ENCODE peak calls at places on chromosomes 6 and 20, in ten cellular contexts. One of them, this sample, is unnamed.

GRCh38 chr6:161374971-161375873 is 101.4 kb upstream of the AGPAT4 start:
- DNase-seq in cardiac septum: peak; percentile 78
- DNase-seq in AG08395: no peak
- DNase-seq in sigmoid colon: peak; percentile 76
- DNase-seq in fibroblast of the conjunctiva: no peak
- DNase-seq in NCI-H2081: no peak
- DNase-seq in tibial nerve: peak; percentile 38
- DNase-seq in T-helper 2 cell: no peak
- DNase-seq in fibroblast of the aortic adventitia: peak; percentile 26
- DNase-seq in non-pigmented ciliary epithelial cell: no peak
- DNase-seq in this sample: peak; percentile 80

GRCh38 chr6:157428418-157429202 is 47.6 kb downstream of the ZDHHC14 start:
- DNase-seq in fibroblast of the aortic adventitia: no peak
- DNase-seq in T-helper 2 cell: no peak
- DNase-seq in AG08395: no peak
- DNase-seq in non-pigmented ciliary epithelial cell: no peak
- DNase-seq in tibial nerve: no peak
- DNase-seq in fibroblast of the conjunctiva: no peak
- DNase-seq in cardiac septum: peak; percentile 63
- DNase-seq in NCI-H2081: no peak
- DNase-seq in sigmoid colon: no peak
- DNase-seq in this sample: no peak

GRCh38 chr6:41642090-41642959 is 4.1 kb downstream of the MDFI start:
- DNase-seq in fibroblast of the conjunctiva: no peak
- DNase-seq in sigmoid colon: no peak
- DNase-seq in non-pigmented ciliary epithelial cell: no peak
- DNase-seq in T-helper 2 cell: no peak
- DNase-seq in cardiac septum: no peak
- DNase-seq in NCI-H2081: no peak
- DNase-seq in tibial nerve: no peak
- DNase-seq in AG08395: no peak
- DNase-seq in fibroblast of the aortic adventitia: no peak
- DNase-seq in this sample: no peak

GRCh38 chr6:121858310-121858709 is 422.9 kb downstream of the GJA1 start:
- DNase-seq in T-helper 2 cell: no peak
- DNase-seq in non-pigmented ciliary epithelial cell: no peak
- DNase-seq in tibial nerve: no peak
- DNase-seq in sigmoid colon: no peak
- DNase-seq in fibroblast of the conjunctiva: no peak
- DNase-seq in AG08395: no peak
- DNase-seq in fibroblast of the aortic adventitia: no peak
- DNase-seq in cardiac septum: no peak
- DNase-seq in NCI-H2081: no peak
- DNase-seq in this sample: no peak

GRCh38 chr6:159842035-159842434 is 42.0 kb downstream of the PNLDC1 start:
- DNase-seq in fibroblast of the aortic adventitia: peak; percentile 27
- DNase-seq in AG08395: no peak
- DNase-seq in fibroblast of the conjunctiva: no peak
- DNase-seq in sigmoid colon: no peak
- DNase-seq in NCI-H2081: no peak
- DNase-seq in T-helper 2 cell: no peak
- DNase-seq in non-pigmented ciliary epithelial cell: no peak
- DNase-seq in tibial nerve: no peak
- DNase-seq in cardiac septum: no peak
- DNase-seq in this sample: no peak

GRCh38 chr6:100948381-100949133 is 67.4 kb upstream of the ASCC3 start:
- DNase-seq in sigmoid colon: no peak
- DNase-seq in fibroblast of the aortic adventitia: peak; percentile 3
- DNase-seq in AG08395: no peak
- DNase-seq in T-helper 2 cell: no peak
- DNase-seq in NCI-H2081: no peak
- DNase-seq in tibial nerve: no peak
- DNase-seq in cardiac septum: no peak
- DNase-seq in non-pigmented ciliary epithelial cell: peak; percentile 6
- DNase-seq in fibroblast of the conjunctiva: no peak
- DNase-seq in this sample: no peak

GRCh38 chr6:45965007-45965406 is 50.7 kb downstream of the CLIC5 start:
- DNase-seq in fibroblast of the conjunctiva: no peak
- DNase-seq in fibroblast of the aortic adventitia: no peak
- DNase-seq in T-helper 2 cell: no peak
- DNase-seq in non-pigmented ciliary epithelial cell: no peak
- DNase-seq in sigmoid colon: no peak
- DNase-seq in AG08395: peak; percentile 26
- DNase-seq in NCI-H2081: no peak
- DNase-seq in cardiac septum: no peak
- DNase-seq in tibial nerve: no peak
- DNase-seq in this sample: no peak

GRCh38 chr20:48599106-48599747 is 228.6 kb downstream of the PREX1 start:
- DNase-seq in fibroblast of the conjunctiva: no peak
- DNase-seq in sigmoid colon: peak; percentile 15
- DNase-seq in AG08395: no peak
- DNase-seq in tibial nerve: no peak
- DNase-seq in cardiac septum: peak; percentile 38
- DNase-seq in non-pigmented ciliary epithelial cell: no peak
- DNase-seq in fibroblast of the aortic adventitia: no peak
- DNase-seq in T-helper 2 cell: no peak
- DNase-seq in NCI-H2081: no peak
- DNase-seq in this sample: peak; percentile 22

GRCh38 chr6:127586372-127586771 is 9.4 kb downstream of the C6orf58 start:
- DNase-seq in NCI-H2081: no peak
- DNase-seq in fibroblast of the aortic adventitia: no peak
- DNase-seq in sigmoid colon: no peak
- DNase-seq in AG08395: no peak
- DNase-seq in T-helper 2 cell: no peak
- DNase-seq in fibroblast of the conjunctiva: no peak
- DNase-seq in cardiac septum: no peak
- DNase-seq in tibial nerve: no peak
- DNase-seq in non-pigmented ciliary epithelial cell: no peak
- DNase-seq in this sample: no peak

GRCh38 chr20:16287776-16288175 is 285.5 kb downstream of the KIF16B start:
- DNase-seq in fibroblast of the aortic adventitia: no peak
- DNase-seq in AG08395: no peak
- DNase-seq in NCI-H2081: no peak
- DNase-seq in non-pigmented ciliary epithelial cell: no peak
- DNase-seq in tibial nerve: no peak
- DNase-seq in sigmoid colon: no peak
- DNase-seq in T-helper 2 cell: no peak
- DNase-seq in fibroblast of the conjunctiva: no peak
- DNase-seq in cardiac septum: no peak
- DNase-seq in this sample: no peak

GRCh38 chr6:170175644-170176620 is 114.9 kb downstream of the DLL1 start:
- DNase-seq in tibial nerve: no peak
- DNase-seq in cardiac septum: peak; percentile 66
- DNase-seq in AG08395: no peak
- DNase-seq in fibroblast of the aortic adventitia: no peak
- DNase-seq in fibroblast of the conjunctiva: no peak
- DNase-seq in T-helper 2 cell: no peak
- DNase-seq in NCI-H2081: no peak
- DNase-seq in non-pigmented ciliary epithelial cell: no peak
- DNase-seq in sigmoid colon: no peak
- DNase-seq in this sample: no peak

This sample was measured in Peyer's patch.